ENCODE peak calls at places on chromosomes 3 and 15, in seven cellular contexts. U is sigmoid colon; Z is left lung; G is upper lobe of right lung; I is CD8-positive, alpha-beta memory T cell; H is HepG2; O is astrocyte. K is an unnamed sample.

GRCh38 chr15:51191766-51192165 is 97.1 kb upstream of the TNFAIP8L3 start:
- DNase-seq in I (no peak), H (no peak), Z (no peak), U (no peak), O (no peak), G (no peak), K (no peak)

GRCh38 chr3:46087871-46088270 is 60.6 kb upstream of the XCR1 start:
- DNase-seq in H (no peak), I (no peak), U (no peak), Z (no peak), O (peak), G (no peak), K (no peak)

GRCh38 chr15:84797212-84797611 is 19.9 kb upstream of the ALPK3 start:
- DNase-seq in U (no peak), I (no peak), Z (no peak), O (peak), G (peak), H (no peak), K (no peak)

GRCh38 chr3:49899815-49900214 is 3.9 kb downstream of the MST1R start:
- DNase-seq in I (no peak), O (no peak), G (no peak), H (no peak), U (no peak), Z (no peak), K (no peak)

GRCh38 chr15:79970921-79971434 is at the start of gene BCL2A1:
- DNase-seq in O (peak), I (peak), U (no peak), Z (peak), G (no peak), H (no peak), K (peak)

GRCh38 chr15:70703483-70703882 is 59.9 kb downstream of the UACA start:
- DNase-seq in Z (no peak), U (no peak), G (no peak), O (peak), I (no peak), H (no peak), K (no peak)

GRCh38 chr3:115423170-115423569 is 200.1 kb upstream of the GAP43 start:
- DNase-seq in G (no peak), H (no peak), I (no peak), Z (no peak), O (no peak), U (no peak), K (no peak)

GRCh38 chr15:41927516-41927915 is 33.7 kb upstream of the SPTBN5 start:
- DNase-seq in H (no peak), U (no peak), Z (no peak), I (no peak), O (no peak), G (peak), K (no peak)

GRCh38 chr15:40790723-40791122 is 16.2 kb upstream of the ZFYVE19 start:
- DNase-seq in O (peak), G (no peak), I (peak), Z (no peak), H (no peak), U (no peak), K (no peak)

GRCh38 chr3:94304953-94305352 is 242.1 kb downstream of the NSUN3 start:
- DNase-seq in G (no peak), Z (no peak), U (no peak), O (no peak), H (no peak), I (no peak), K (no peak)

GRCh38 chr3:70989174-70989573 is 594.4 kb downstream of the FOXP1 start:
- DNase-seq in G (no peak), U (no peak), O (peak), H (no peak), Z (no peak), I (no peak), K (no peak)

GRCh38 chr3:39990532-39990931 is 181.1 kb downstream of the MYRIP start:
- DNase-seq in H (peak), O (peak), I (no peak), U (no peak), G (no peak), Z (no peak), K (no peak)

GRCh38 chr3:101195951-101196713 is 124.2 kb downstream of the IMPG2 start:
- DNase-seq in O (peak), G (no peak), Z (no peak), H (peak), I (no peak), U (no peak), K (no peak)

GRCh38 chr3:78506581-78507195 is 1261.1 kb downstream of the ROBO1 start:
- DNase-seq in U (no peak), I (no peak), G (no peak), H (no peak), Z (no peak), O (peak), K (no peak)

GRCh38 chr3:144272715-144273114 is 301.1 kb downstream of the DIPK2A start:
- DNase-seq in U (no peak), Z (no peak), O (no peak), I (no peak), G (no peak), H (no peak), K (no peak)

GRCh38 chr3:194711913-194712312 is 26.2 kb downstream of the FAM43A start:
- DNase-seq in G (no peak), O (peak), U (no peak), H (peak), Z (no peak), I (no peak), K (no peak)

GRCh38 chr3:190848891-190849290 is 13.6 kb downstream of the GMNC start:
- DNase-seq in H (no peak), O (peak), U (no peak), G (no peak), I (no peak), Z (no peak), K (no peak)

GRCh38 chr15:60573936-60574335 is 95.0 kb upstream of the ICE2 start:
- DNase-seq in H (no peak), Z (no peak), G (no peak), O (no peak), U (no peak), I (peak), K (no peak)

GRCh38 chr3:169865176-169865800 is 4.4 kb downstream of the LRRC31 start:
- DNase-seq in H (no peak), O (no peak), U (no peak), G (no peak), Z (no peak), I (no peak), K (no peak)

GRCh38 chr3:53709256-53709655 is 137.0 kb downstream of the CHDH start:
- DNase-seq in I (no peak), H (no peak), O (no peak), U (no peak), Z (no peak), G (no peak), K (no peak)

GRCh38 chr3:38067508-38068233 is 28.7 kb downstream of the DLEC1 start:
- DNase-seq in U (no peak), I (no peak), Z (no peak), H (no peak), G (no peak), O (no peak), K (no peak)

GRCh38 chr3:123800352-123800682 is 83.8 kb downstream of the MYLK start:
- DNase-seq in H (no peak), O (no peak), G (no peak), Z (no peak), I (no peak), U (no peak), K (no peak)

GRCh38 chr15:76566276-76566675 is 229.7 kb downstream of the ISL2 start:
- DNase-seq in U (no peak), G (no peak), O (peak), H (no peak), I (no peak), Z (no peak), K (no peak)

GRCh38 chr3:69541823-69542264 is 156.0 kb upstream of the FRMD4B start:
- DNase-seq in U (no peak), H (no peak), G (peak), Z (peak), I (no peak), O (no peak), K (no peak)

GRCh38 chr3:107629556-107629955 is 106.8 kb downstream of the BBX start:
- DNase-seq in Z (no peak), I (no peak), G (no peak), U (no peak), O (peak), H (no peak), K (no peak)

GRCh38 chr3:50665603-50666115 is 9.1 kb upstream of the DOCK3 start:
- DNase-seq in H (no peak), I (no peak), Z (no peak), U (peak), O (no peak), G (no peak), K (no peak)

GRCh38 chr15:76993114-76993715 is 1.7 kb upstream of the PSTPIP1 start:
- DNase-seq in I (peak), O (no peak), G (peak), Z (peak), U (peak), H (no peak), K (no peak)

GRCh38 chr15:63176302-63176701 is 13.1 kb upstream of the RAB8B start:
- DNase-seq in H (no peak), I (no peak), U (no peak), G (no peak), Z (no peak), O (peak), K (no peak)

GRCh38 chr3:5057217-5057616 is 64.9 kb upstream of the ARL8B start:
- DNase-seq in H (no peak), U (peak), Z (no peak), O (peak), I (no peak), G (no peak), K (no peak)

GRCh38 chr3:14460342-14461005 is 58.1 kb downstream of the SLC6A6 start:
- DNase-seq in O (peak), U (peak), I (no peak), H (no peak), G (no peak), Z (peak), K (peak)

GRCh38 chr15:101272584-101272983 is 4.7 kb downstream of the SELENOS start:
- DNase-seq in U (no peak), O (no peak), Z (no peak), G (no peak), I (no peak), H (no peak), K (no peak)

GRCh38 chr3:188338081-188338480 is 184.1 kb downstream of the LPP start:
- DNase-seq in H (no peak), Z (no peak), U (no peak), O (peak), G (no peak), I (no peak), K (no peak)

GRCh38 chr3:159001711-159002110 is 199.9 kb downstream of the MFSD1 start:
- DNase-seq in O (no peak), U (no peak), I (no peak), Z (no peak), G (no peak), H (no peak), K (no peak)

GRCh38 chr15:83243634-83244033 is 36.0 kb upstream of the HDGFL3 start:
- DNase-seq in U (no peak), I (no peak), O (no peak), Z (no peak), G (no peak), H (no peak), K (no peak)

GRCh38 chr3:63900459-63900858 is 11.7 kb downstream of the SCAANT1 start:
- DNase-seq in Z (no peak), O (no peak), G (no peak), H (no peak), I (no peak), U (no peak), K (no peak)

GRCh38 chr15:50641318-50641717 is 45.3 kb downstream of the TRPM7 start:
- DNase-seq in U (no peak), G (no peak), O (no peak), H (no peak), Z (no peak), I (no peak), K (no peak)

GRCh38 chr3:48038971-48039481 is 22.8 kb upstream of the MAP4 start:
- DNase-seq in G (no peak), Z (no peak), U (no peak), I (no peak), H (peak), O (no peak), K (no peak)

DNA sequence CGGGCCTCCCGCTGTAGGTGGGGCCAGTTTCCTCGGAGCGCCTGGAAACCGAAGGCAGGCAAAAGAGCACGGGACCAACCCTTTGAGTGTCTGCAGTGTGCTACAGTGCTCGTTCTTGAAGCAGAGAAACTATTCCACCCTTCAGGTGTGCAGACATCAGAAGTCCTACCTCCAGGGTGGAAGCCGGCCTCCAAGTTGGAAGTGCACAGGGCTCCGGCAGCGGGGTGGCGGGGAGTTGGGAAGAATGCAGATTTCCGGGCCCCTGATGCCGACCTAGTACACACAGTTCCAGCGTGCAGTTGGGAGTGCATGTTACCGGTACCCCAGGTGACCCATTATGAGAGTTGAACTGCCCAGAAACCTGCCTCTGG is 3.0 kb downstream of the KLF13 start:
- DNase-seq in H (no peak), G (no peak), Z (no peak), U (no peak), I (no peak), O (no peak), K (no peak)
- H3K27ac ChIP-seq in H (no peak), G (peak), Z (peak), U (peak), I (peak), O (no peak), K (peak)

DNA sequence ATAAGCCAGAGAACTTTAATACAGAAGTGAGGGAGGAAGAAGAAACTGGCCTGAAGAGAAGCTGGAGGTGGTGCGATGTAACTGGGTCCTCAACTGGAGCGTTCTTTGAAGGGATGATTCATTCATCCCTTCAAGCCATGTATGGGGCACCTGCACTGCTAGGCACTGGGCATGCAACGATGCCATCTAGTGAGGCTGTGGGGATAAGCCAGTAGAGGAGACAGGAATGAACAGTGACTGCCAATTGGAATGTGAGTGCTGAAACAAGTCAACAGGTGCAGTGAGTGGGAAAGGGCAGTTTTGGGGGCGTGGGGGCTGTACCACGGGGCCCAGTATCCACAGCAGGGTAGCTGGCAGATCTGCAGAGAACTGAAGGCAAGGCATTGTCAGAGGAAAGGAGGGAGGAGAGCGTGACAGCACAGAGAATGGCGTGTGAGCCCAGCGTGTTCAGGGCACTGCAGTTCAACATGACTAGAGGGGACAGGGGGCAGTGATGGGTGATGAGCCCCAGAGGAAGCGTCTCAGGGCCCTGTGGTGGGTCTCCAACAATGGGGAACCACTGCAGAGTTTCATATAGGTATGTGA is 3.8 kb upstream of the KIF23 start:
- DNase-seq in Z (no peak), O (no peak), U (no peak), H (peak), I (no peak), G (no peak), K (no peak)
- H3K27ac ChIP-seq in Z (no peak), O (no peak), U (no peak), H (no peak), I (no peak), G (no peak), K (no peak)

DNA sequence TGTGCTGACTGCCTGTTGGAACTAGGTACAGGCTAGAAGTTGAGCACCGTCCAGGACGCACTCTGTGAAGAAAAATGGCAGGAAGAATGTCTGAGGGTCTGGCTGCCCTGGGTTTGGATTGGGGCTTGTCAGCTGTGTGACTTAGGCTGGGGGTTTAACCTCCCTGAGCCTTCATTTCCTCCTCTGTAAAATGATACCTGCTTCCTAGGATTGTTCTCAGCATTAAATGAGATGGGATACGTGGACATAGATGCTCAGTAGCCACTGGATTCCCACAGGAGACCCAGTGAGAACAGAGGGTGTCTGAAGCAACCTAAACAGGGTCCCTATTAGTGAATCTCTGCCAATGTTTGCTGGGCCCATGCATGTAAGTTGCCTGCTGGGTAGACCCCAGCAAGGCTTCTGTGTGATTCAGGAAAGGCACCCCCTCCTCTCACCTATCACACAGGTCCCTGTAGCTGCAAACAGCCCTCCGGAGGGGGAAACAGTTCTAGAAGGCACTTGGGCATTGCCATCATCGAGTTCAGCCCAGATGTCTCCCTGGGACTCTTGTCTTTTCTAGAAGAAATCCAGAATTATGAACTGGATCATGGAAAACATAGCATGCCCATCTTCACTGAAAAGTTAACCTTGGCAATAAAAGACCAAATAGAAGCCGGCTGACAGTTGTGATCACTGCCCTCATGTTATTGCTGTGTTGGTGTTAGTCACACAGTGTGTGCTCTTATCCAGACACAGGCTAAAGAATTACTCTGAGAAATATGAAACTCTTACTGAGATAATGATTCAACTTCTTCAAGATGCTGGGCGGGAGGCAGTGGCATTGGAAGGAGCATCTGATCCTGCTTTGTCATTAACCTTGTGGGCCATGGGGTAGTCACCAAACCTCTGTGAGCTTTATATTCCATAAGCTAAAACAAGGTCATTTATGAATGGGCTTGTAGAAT is 64.5 kb downstream of the SMAD6 start:
- DNase-seq in U (peak), G (peak), O (peak), Z (no peak), I (no peak), H (no peak), K (no peak)
- H3K27ac ChIP-seq in U (no peak), G (peak), O (no peak), Z (peak), I (no peak), H (peak), K (no peak)

DNA sequence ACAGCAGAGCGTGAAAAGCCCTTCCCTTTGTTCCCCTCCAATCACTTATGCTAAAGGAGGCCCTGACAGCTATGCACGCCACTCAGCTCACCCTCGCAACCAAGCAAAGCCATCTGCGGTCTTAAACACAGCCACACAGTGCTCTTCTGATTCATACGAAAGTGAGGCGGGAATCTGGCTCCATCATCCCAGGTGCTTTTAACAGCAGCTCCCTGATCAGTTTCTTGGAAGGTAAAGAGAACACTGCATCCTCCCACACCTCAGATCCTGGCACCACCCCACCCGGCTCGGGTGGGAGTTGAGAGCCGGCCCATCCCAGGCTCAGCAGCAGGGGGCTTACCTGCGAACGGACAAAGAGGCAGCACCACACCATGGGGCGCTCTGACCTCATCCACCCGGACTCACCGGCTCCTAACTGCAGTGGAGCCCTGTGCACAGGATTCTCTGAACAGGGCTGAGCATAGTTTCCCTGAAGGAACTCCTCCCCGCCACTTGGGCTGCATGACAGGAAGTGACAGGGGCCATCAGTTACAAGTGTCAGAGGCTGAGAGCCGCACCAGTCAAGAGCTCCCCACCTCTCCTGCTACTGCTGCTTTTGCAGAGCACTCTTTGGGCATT is 114.3 kb upstream of the ARHGEF3 start:
- DNase-seq in U (no peak), Z (peak), I (peak), H (no peak), G (no peak), O (no peak), K (no peak)
- H3K27ac ChIP-seq in U (no peak), Z (peak), I (peak), H (no peak), G (peak), O (no peak), K (no peak)

DNA sequence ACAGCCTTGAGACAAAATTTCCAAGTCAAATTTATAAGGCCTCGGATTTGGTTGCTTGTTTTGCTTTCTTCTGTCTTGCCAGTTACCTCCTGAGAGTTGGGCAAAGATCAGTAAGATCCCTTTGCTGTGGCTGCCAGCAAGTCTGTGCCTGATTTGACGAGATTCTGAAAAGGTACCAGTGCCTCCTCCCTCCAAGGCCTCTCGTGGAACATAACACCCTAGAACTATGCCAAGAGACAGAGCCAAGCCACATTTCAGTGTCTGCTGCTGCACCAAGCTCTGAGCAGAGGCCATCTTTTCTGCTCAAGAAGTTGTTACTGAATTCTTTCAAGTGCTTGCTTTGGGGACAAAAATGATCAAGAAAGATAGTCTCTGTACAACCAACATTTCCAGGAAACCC is 61.0 kb downstream of the GTPBP8 start:
- DNase-seq in H (no peak), U (peak), I (no peak), Z (no peak), O (peak), G (no peak), K (no peak)
- H3K27ac ChIP-seq in H (no peak), U (peak), I (no peak), Z (no peak), O (no peak), G (no peak), K (no peak)

K was measured in caudate nucleus.